ENCODE peak calls at places on chromosomes 3 and 15, in ten cellular contexts. A, R, G, U, S, P, D, C, X and F are unnamed samples. For H3K27me3, the result is how much of the 10 kb centered on the place peaks cover.

GRCh38 chr3:18641916-18642315 is 216.8 kb upstream of the SATB1 start:
- DNase-seq in A (no peak), R (no peak), G (no peak), U (no peak), S (no peak), P (no peak), D (no peak), C (no peak), X (no peak), F (no peak)

GRCh38 chr3:107690522-107691138 is 167.9 kb downstream of the BBX start:
- DNase-seq in A (peak), R (no peak), G (peak), U (peak), S (no peak), P (no peak), D (no peak), C (no peak), X (no peak), F (peak)

GRCh38 chr3:120348065-120348980 is 831 bp downstream of the LRRC58 start:
- DNase-seq in A (peak), R (no peak), G (no peak), U (peak), S (no peak), P (no peak), D (no peak), C (no peak), X (no peak), F (no peak)

GRCh38 chr15:47399100-47399499 is 318.2 kb upstream of the SEMA6D start:
- DNase-seq in A (no peak), R (no peak), G (no peak), U (no peak), S (no peak), P (no peak), D (no peak), C (no peak), X (no peak), F (no peak)

GRCh38 chr3:136559896-136560295 is 192.3 kb downstream of the STAG1 start:
- DNase-seq in A (no peak), R (no peak), G (no peak), U (no peak), S (no peak), P (peak), D (no peak), C (no peak), X (no peak), F (no peak)

GRCh38 chr3:79917561-79917960 is 149.8 kb upstream of the ROBO1 start:
- DNase-seq in A (no peak), R (no peak), G (no peak), U (no peak), S (no peak), P (no peak), D (no peak), C (no peak), X (no peak), F (no peak)

GRCh38 chr3:48016336-48016973 is at the start of gene MAP4:
- DNase-seq in A (no peak), R (no peak), G (no peak), U (peak), S (no peak), P (no peak), D (no peak), C (no peak), X (no peak), F (no peak)

GRCh38 chr3:11629716-11630115 is 14.0 kb downstream of the VGLL4 start:
- DNase-seq in A (no peak), R (no peak), G (no peak), U (peak), S (no peak), P (no peak), D (no peak), C (no peak), X (no peak), F (no peak)

GRCh38 chr3:23704316-23704715 is 101.4 kb upstream of the UBE2E1 start:
- DNase-seq in A (no peak), R (no peak), G (no peak), U (peak), S (no peak), P (no peak), D (no peak), C (no peak), X (no peak), F (no peak)

GRCh38 chr3:141367038-141367730 is 1.1 kb upstream of the ZBTB38 start:
- DNase-seq in A (peak), R (peak), G (no peak), U (peak), S (no peak), P (peak), D (no peak), C (no peak), X (no peak), F (no peak)

GRCh38 chr15:89356634-89357298 is 22.1 kb upstream of the POLG start:
- DNase-seq in A (no peak), R (no peak), G (no peak), U (no peak), S (no peak), P (no peak), D (no peak), C (no peak), X (no peak), F (no peak)

GRCh38 chr15:89360294-89360971 is 25.8 kb upstream of the POLG start:
- DNase-seq in A (no peak), R (no peak), G (no peak), U (no peak), S (no peak), P (no peak), D (no peak), C (no peak), X (no peak), F (no peak)

GRCh38 chr15:89359471-89360293 is 25.1 kb upstream of the POLG start:
- DNase-seq in A (no peak), R (no peak), G (no peak), U (no peak), S (no peak), P (no peak), D (no peak), C (peak), X (no peak), F (no peak)

GRCh38 chr15:89358435-89358754 is 23.8 kb upstream of the POLG start:
- DNase-seq in A (no peak), R (no peak), G (no peak), U (no peak), S (no peak), P (no peak), D (no peak), C (no peak), X (no peak), F (no peak)

GRCh38 chr15:89358755-89359439 is 24.3 kb upstream of the POLG start:
- DNase-seq in A (peak), R (no peak), G (no peak), U (peak), S (peak), P (no peak), D (no peak), C (peak), X (peak), F (peak)
- H3K27me3 ChIP-seq in A (half or more), R (under half), G (half or more), U (half or more), S (half or more), P (half or more), D (under half), C (under half), X (under half), F (under half)

DNA sequence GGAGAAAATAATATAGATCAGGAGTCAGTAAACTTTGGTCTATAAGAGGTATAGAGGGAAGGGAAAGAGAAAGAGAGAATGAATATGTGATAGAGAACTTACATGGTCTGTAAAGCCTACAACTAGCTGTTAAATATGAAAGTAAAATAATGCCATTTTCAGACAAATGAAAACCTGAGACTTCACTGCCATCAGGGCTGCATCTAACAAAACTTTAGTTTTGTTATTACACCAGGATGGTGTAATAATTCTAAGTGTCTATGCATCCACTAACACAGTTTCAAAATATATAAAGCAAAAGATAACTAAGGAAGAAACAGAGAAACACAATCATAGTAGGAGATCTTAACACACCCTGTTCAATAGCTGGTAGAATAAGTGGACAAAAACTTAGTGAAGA is 217.7 kb downstream of the KLF13 start:
- DNase-seq in A (no peak), R (no peak), G (no peak), U (no peak), S (no peak), P (no peak), D (no peak), C (no peak), X (no peak), F (no peak)
- H3K27me3 ChIP-seq in A (under half), R (under half), G (under half), U (under half), S (under half), P (under half), D (under half), C (under half), X (under half), F (under half)

DNA sequence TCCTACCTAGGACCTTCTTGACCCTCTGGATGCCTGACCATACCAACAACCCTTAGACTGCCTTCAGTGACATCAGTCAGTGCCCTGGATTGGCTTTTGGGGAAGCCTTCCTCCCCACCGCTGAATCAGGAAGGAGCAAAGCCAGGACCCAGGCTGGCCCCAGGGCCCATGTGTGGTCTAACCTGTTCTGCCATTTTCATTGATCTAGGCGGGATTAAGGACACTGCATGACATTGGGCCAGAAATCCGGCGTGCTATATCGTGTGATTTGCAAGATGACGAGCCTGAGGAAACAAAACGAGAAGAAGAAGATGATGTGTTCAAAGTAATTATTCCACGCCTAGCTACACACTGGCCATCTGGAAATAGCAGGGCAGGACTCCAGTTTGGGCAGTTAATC is 46.2 kb downstream of the CHDH start:
- DNase-seq in A (no peak), R (no peak), G (no peak), U (no peak), S (no peak), P (no peak), D (no peak), C (no peak), X (no peak), F (no peak)
- H3K27me3 ChIP-seq in A (under half), R (under half), G (under half), U (under half), S (under half), P (under half), D (under half), C (under half), X (under half), F (under half)

DNA sequence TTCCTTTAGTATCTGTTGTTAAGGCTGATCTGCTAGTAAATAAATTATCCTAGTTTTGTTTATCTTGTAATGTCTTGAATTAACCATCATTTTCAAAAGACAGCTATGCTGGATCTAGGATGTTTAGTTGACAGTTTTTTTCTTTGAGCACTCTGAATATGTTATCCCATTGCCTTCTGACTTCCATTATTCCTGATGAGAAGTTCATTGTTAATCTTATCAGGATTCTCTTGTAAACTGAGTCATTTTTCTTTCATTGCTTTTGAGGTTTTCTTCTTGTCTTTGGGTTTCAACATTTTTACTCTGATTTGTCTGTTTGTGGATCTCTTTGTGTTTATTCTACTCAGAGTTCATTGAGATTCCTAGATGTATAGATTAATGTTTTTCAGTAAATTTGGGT is 157.7 kb downstream of the WNT7A start:
- DNase-seq in A (no peak), R (no peak), G (no peak), U (no peak), S (no peak), P (no peak), D (no peak), C (no peak), X (no peak), F (no peak)
- H3K27me3 ChIP-seq in A (under half), R (under half), G (under half), U (under half), S (under half), P (under half), D (under half), C (under half), X (under half), F (under half)